ENCODE peak calls at places on chromosomes 2 and 18, in seven cellular contexts. One of them, this sample, is unnamed. For H3K4me1, the result is how much of the 10 kb centered on the place peaks cover.

GRCh38 chr2:200585730-200586643 is at the start of gene AOX1:
- DNase-seq in right cardiac atrium: peak
- DNase-seq in adipocyte: peak
- DNase-seq in left ventricle myocardium inferior: peak
- DNase-seq in upper lobe of right lung: peak
- DNase-seq in cardiac muscle cell: peak
- DNase-seq in Peyer's patch: peak
- DNase-seq in this sample: peak

GRCh38 chr18:52652451-52652850 is 312.5 kb downstream of the DCC start:
- DNase-seq in right cardiac atrium: no peak
- DNase-seq in adipocyte: peak
- DNase-seq in left ventricle myocardium inferior: no peak
- DNase-seq in upper lobe of right lung: no peak
- DNase-seq in cardiac muscle cell: no peak
- DNase-seq in Peyer's patch: no peak
- DNase-seq in this sample: no peak

GRCh38 chr2:10303174-10303633 is 500 bp downstream of the HPCAL1 start:
- DNase-seq in right cardiac atrium: peak
- DNase-seq in adipocyte: no peak
- DNase-seq in left ventricle myocardium inferior: no peak
- DNase-seq in upper lobe of right lung: no peak
- DNase-seq in cardiac muscle cell: no peak
- DNase-seq in Peyer's patch: peak
- DNase-seq in this sample: peak

GRCh38 chr18:24584777-24585176 is 124.3 kb downstream of the HRH4 start:
- DNase-seq in right cardiac atrium: no peak
- DNase-seq in adipocyte: no peak
- DNase-seq in left ventricle myocardium inferior: no peak
- DNase-seq in upper lobe of right lung: no peak
- DNase-seq in cardiac muscle cell: no peak
- DNase-seq in Peyer's patch: no peak
- DNase-seq in this sample: no peak

GRCh38 chr2:190947711-190948251 is 66.2 kb downstream of the STAT1 start:
- DNase-seq in right cardiac atrium: no peak
- DNase-seq in adipocyte: peak
- DNase-seq in left ventricle myocardium inferior: no peak
- DNase-seq in upper lobe of right lung: no peak
- DNase-seq in cardiac muscle cell: peak
- DNase-seq in Peyer's patch: no peak
- DNase-seq in this sample: no peak

GRCh38 chr2:199463000-199463692 is 5.4 kb upstream of the SATB2 start:
- DNase-seq in right cardiac atrium: peak
- DNase-seq in adipocyte: peak
- DNase-seq in left ventricle myocardium inferior: peak
- DNase-seq in upper lobe of right lung: peak
- DNase-seq in cardiac muscle cell: peak
- DNase-seq in Peyer's patch: peak
- DNase-seq in this sample: peak

GRCh38 chr18:50644807-50645206 is 84.9 kb downstream of the MAPK4 start:
- DNase-seq in right cardiac atrium: no peak
- DNase-seq in adipocyte: no peak
- DNase-seq in left ventricle myocardium inferior: no peak
- DNase-seq in upper lobe of right lung: no peak
- DNase-seq in cardiac muscle cell: peak
- DNase-seq in Peyer's patch: no peak
- DNase-seq in this sample: no peak

GRCh38 chr2:143163499-143163898 is 34.3 kb downstream of the ARHGAP15 start:
- DNase-seq in right cardiac atrium: no peak
- DNase-seq in adipocyte: no peak
- DNase-seq in left ventricle myocardium inferior: no peak
- DNase-seq in upper lobe of right lung: no peak
- DNase-seq in cardiac muscle cell: no peak
- DNase-seq in Peyer's patch: no peak
- DNase-seq in this sample: no peak

GRCh38 chr18:494602-494983 is 5.9 kb downstream of the COLEC12 start:
- DNase-seq in right cardiac atrium: no peak
- DNase-seq in adipocyte: no peak
- DNase-seq in left ventricle myocardium inferior: no peak
- DNase-seq in upper lobe of right lung: no peak
- DNase-seq in cardiac muscle cell: no peak
- DNase-seq in Peyer's patch: no peak
- DNase-seq in this sample: no peak

GRCh38 chr2:53127061-53127650 is 640.4 kb upstream of the CHAC2 start:
- DNase-seq in right cardiac atrium: no peak
- DNase-seq in adipocyte: no peak
- DNase-seq in left ventricle myocardium inferior: no peak
- DNase-seq in upper lobe of right lung: no peak
- DNase-seq in cardiac muscle cell: peak
- DNase-seq in Peyer's patch: peak
- DNase-seq in this sample: no peak

GRCh38 chr2:126900646-126901319 is 2.1 kb downstream of the TEX51 start:
- DNase-seq in right cardiac atrium: no peak
- DNase-seq in adipocyte: no peak
- DNase-seq in left ventricle myocardium inferior: no peak
- DNase-seq in upper lobe of right lung: peak
- DNase-seq in cardiac muscle cell: no peak
- DNase-seq in Peyer's patch: peak
- DNase-seq in this sample: no peak

GRCh38 chr2:102142829-102143449 is 393 bp downstream of the IL1R1 start:
- DNase-seq in right cardiac atrium: peak
- DNase-seq in adipocyte: peak
- DNase-seq in left ventricle myocardium inferior: no peak
- DNase-seq in upper lobe of right lung: no peak
- DNase-seq in cardiac muscle cell: no peak
- DNase-seq in Peyer's patch: no peak
- DNase-seq in this sample: peak

GRCh38 chr18:35409921-35410320 is 32.8 kb upstream of the ZNF396 start:
- DNase-seq in right cardiac atrium: no peak
- DNase-seq in adipocyte: peak
- DNase-seq in left ventricle myocardium inferior: no peak
- DNase-seq in upper lobe of right lung: no peak
- DNase-seq in cardiac muscle cell: no peak
- DNase-seq in Peyer's patch: no peak
- DNase-seq in this sample: no peak

GRCh38 chr18:1653873-1654272 is 749.2 kb downstream of the ADCYAP1 start:
- DNase-seq in right cardiac atrium: no peak
- DNase-seq in adipocyte: no peak
- DNase-seq in left ventricle myocardium inferior: no peak
- DNase-seq in upper lobe of right lung: no peak
- DNase-seq in cardiac muscle cell: no peak
- DNase-seq in Peyer's patch: no peak
- DNase-seq in this sample: no peak

GRCh38 chr2:191629001-191629453 is 48.9 kb upstream of the NABP1 start:
- DNase-seq in right cardiac atrium: no peak
- DNase-seq in adipocyte: no peak
- DNase-seq in left ventricle myocardium inferior: no peak
- DNase-seq in upper lobe of right lung: no peak
- DNase-seq in cardiac muscle cell: no peak
- DNase-seq in Peyer's patch: no peak
- DNase-seq in this sample: no peak

GRCh38 chr2:69036926-69037325 is 23.9 kb downstream of the ANTXR1 start:
- DNase-seq in right cardiac atrium: no peak
- DNase-seq in adipocyte: no peak
- DNase-seq in left ventricle myocardium inferior: no peak
- DNase-seq in upper lobe of right lung: no peak
- DNase-seq in cardiac muscle cell: no peak
- DNase-seq in Peyer's patch: no peak
- DNase-seq in this sample: no peak

GRCh38 chr2:196291873-196292800 is 120.8 kb upstream of the STK17B start:
- DNase-seq in right cardiac atrium: no peak
- DNase-seq in adipocyte: peak
- DNase-seq in left ventricle myocardium inferior: no peak
- DNase-seq in upper lobe of right lung: no peak
- DNase-seq in cardiac muscle cell: peak
- DNase-seq in Peyer's patch: no peak
- DNase-seq in this sample: no peak

DNA sequence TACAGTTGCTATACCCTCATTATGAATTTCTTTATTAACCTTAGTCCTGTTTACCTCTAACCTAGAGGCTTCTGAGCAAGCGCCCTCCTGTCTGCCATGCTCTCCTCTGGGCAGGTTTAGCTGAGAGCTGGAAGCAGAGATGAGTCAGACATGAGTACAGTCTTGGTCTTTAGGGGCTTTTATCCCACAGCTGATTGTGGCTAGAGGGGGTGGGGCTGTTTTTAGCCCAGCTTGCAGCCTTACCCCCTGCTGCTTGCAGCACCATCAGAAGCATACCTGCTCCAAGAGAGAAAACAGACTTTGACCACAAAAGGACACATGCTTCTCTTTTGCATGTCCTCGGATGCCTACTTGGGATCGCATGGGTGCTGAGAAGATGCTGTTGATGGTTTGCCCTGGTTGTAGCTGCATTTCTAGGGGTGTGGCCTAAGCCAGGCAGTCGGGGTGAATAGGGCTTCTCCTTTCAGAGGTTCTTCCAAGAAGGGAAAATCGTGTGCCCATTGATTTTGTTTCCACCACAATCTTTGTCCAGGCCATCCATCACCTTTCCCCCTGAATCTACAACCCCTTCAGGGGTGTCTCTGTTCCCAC is 115.0 kb upstream of the LGALSL start:
- DNase-seq in right cardiac atrium: no peak
- DNase-seq in adipocyte: peak
- DNase-seq in left ventricle myocardium inferior: no peak
- DNase-seq in upper lobe of right lung: no peak
- DNase-seq in cardiac muscle cell: no peak
- DNase-seq in Peyer's patch: peak
- DNase-seq in this sample: no peak
- H3K4me1 ChIP-seq in right cardiac atrium: under half
- H3K4me1 ChIP-seq in adipocyte: under half
- H3K4me1 ChIP-seq in left ventricle myocardium inferior: under half
- H3K4me1 ChIP-seq in upper lobe of right lung: under half
- H3K4me1 ChIP-seq in cardiac muscle cell: under half
- H3K4me1 ChIP-seq in Peyer's patch: under half
- H3K4me1 ChIP-seq in this sample: under half

DNA sequence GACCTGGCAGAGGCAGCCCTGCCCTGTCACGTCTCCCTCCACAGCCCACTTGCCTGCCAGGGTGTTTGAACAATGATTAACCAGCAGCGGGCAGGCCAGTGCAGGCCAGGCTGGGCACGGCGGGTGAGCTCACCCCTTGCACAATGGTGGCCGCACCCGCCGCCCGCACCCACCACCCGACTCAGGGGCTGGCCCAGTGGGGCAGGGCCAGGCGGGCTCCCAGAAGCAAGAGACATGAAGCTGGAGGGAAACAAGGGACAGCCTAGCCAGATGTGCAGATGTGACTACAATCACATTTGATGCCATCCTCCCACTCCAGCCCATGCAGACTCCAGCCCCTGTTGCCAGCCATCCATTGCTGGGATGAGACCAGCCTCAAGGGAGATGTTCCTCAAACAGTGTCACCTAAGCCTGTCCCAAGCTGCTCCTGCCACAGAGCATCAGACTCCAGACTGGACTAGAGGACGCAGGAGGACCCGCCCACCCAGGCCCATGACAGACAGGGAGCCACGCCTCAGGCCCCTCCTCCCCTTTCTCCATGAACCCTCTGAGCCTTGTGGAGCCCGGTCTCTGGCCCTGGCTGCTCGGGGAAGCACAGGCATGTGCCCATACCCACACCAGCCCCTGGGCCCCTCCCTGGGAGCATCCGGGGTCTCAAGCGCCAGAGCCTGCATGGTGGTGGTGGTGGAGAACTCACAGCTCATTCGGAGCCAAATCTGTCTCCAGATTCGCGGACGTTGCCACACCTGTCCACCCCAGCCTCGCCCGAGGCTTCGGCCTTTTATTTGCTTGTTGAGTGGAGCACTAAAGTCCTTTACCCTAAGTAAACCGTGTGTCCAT is 45.0 kb downstream of the SDC1 start:
- DNase-seq in right cardiac atrium: no peak
- DNase-seq in adipocyte: no peak
- DNase-seq in left ventricle myocardium inferior: no peak
- DNase-seq in upper lobe of right lung: peak
- DNase-seq in cardiac muscle cell: no peak
- DNase-seq in Peyer's patch: peak
- DNase-seq in this sample: no peak
- H3K4me1 ChIP-seq in right cardiac atrium: under half
- H3K4me1 ChIP-seq in adipocyte: under half
- H3K4me1 ChIP-seq in left ventricle myocardium inferior: under half
- H3K4me1 ChIP-seq in upper lobe of right lung: under half
- H3K4me1 ChIP-seq in cardiac muscle cell: under half
- H3K4me1 ChIP-seq in Peyer's patch: under half
- H3K4me1 ChIP-seq in this sample: under half

GRCh38 chr2:134406311-134406710 is 152.4 kb downstream of the MGAT5 start:
- DNase-seq in right cardiac atrium: no peak
- DNase-seq in adipocyte: no peak
- DNase-seq in left ventricle myocardium inferior: no peak
- DNase-seq in upper lobe of right lung: no peak
- DNase-seq in cardiac muscle cell: no peak
- DNase-seq in Peyer's patch: no peak
- DNase-seq in this sample: no peak

GRCh38 chr2:134408386-134408785 is 154.5 kb downstream of the MGAT5 start:
- DNase-seq in right cardiac atrium: no peak
- DNase-seq in adipocyte: no peak
- DNase-seq in left ventricle myocardium inferior: no peak
- DNase-seq in upper lobe of right lung: no peak
- DNase-seq in cardiac muscle cell: no peak
- DNase-seq in Peyer's patch: no peak
- DNase-seq in this sample: no peak

GRCh38 chr2:134406716-134407115 is 152.8 kb downstream of the MGAT5 start:
- DNase-seq in right cardiac atrium: no peak
- DNase-seq in adipocyte: no peak
- DNase-seq in left ventricle myocardium inferior: no peak
- DNase-seq in upper lobe of right lung: no peak
- DNase-seq in cardiac muscle cell: no peak
- DNase-seq in Peyer's patch: no peak
- DNase-seq in this sample: no peak

GRCh38 chr2:134407154-134407890 is 153.4 kb downstream of the MGAT5 start:
- DNase-seq in right cardiac atrium: no peak
- DNase-seq in adipocyte: no peak
- DNase-seq in left ventricle myocardium inferior: no peak
- DNase-seq in upper lobe of right lung: no peak
- DNase-seq in cardiac muscle cell: no peak
- DNase-seq in Peyer's patch: no peak
- DNase-seq in this sample: no peak

DNA sequence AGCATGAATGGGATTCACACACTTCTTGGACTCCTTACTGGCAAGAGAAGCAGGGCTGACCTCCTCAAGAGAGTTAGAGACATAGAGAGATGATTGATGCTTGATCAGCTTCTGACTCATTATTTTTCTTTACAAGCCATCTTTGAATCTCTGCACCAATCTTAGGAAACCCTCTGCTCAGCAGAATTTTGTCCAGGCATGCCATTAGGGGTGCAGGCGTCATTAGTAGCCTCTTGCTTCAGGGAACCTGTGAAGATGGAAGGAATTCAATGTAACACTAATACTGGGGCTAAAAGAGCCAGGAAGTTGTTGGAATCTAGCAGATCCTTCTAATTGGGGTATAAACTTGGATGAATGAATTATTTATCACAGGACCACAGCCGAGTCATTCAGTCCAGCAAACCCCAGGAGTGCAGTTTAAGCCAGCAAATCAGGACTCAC is 151.8 kb downstream of the MGAT5 start:
- DNase-seq in right cardiac atrium: no peak
- DNase-seq in adipocyte: no peak
- DNase-seq in left ventricle myocardium inferior: no peak
- DNase-seq in upper lobe of right lung: no peak
- DNase-seq in cardiac muscle cell: no peak
- DNase-seq in Peyer's patch: no peak
- DNase-seq in this sample: no peak
- H3K4me1 ChIP-seq in right cardiac atrium: under half
- H3K4me1 ChIP-seq in adipocyte: half or more
- H3K4me1 ChIP-seq in left ventricle myocardium inferior: half or more
- H3K4me1 ChIP-seq in upper lobe of right lung: under half
- H3K4me1 ChIP-seq in cardiac muscle cell: under half
- H3K4me1 ChIP-seq in Peyer's patch: under half
- H3K4me1 ChIP-seq in this sample: under half

GRCh38 chr18:2958819-2959298 is 54.1 kb downstream of the LPIN2 start:
- DNase-seq in right cardiac atrium: peak
- DNase-seq in adipocyte: peak
- DNase-seq in left ventricle myocardium inferior: no peak
- DNase-seq in upper lobe of right lung: no peak
- DNase-seq in cardiac muscle cell: no peak
- DNase-seq in Peyer's patch: no peak
- DNase-seq in this sample: no peak
- H3K4me1 ChIP-seq in right cardiac atrium: under half
- H3K4me1 ChIP-seq in adipocyte: half or more
- H3K4me1 ChIP-seq in left ventricle myocardium inferior: under half
- H3K4me1 ChIP-seq in upper lobe of right lung: half or more
- H3K4me1 ChIP-seq in cardiac muscle cell: under half
- H3K4me1 ChIP-seq in Peyer's patch: under half
- H3K4me1 ChIP-seq in this sample: under half